ENCODE peak calls at places on chromosomes 6 and 20, in five cellular contexts. L is H1, S is sigmoid colon, J is transverse colon, T is HepG2. D is an unnamed sample.

GRCh38 chr6:43178951-43179830 is 2.8 kb upstream of the CUL9 start:
- DNase-seq in J (no peak), L (no peak), T (no peak), S (no peak), D (no peak)

GRCh38 chr6:140957334-140957733 is 1175.4 kb upstream of the GJE1 start:
- DNase-seq in L (no peak), J (no peak), T (no peak), S (no peak), D (no peak)

GRCh38 chr6:105484238-105485161 is 81.6 kb upstream of the PREP start:
- DNase-seq in L (no peak), J (no peak), S (no peak), T (peak; percentile 41), D (no peak)

GRCh38 chr6:136921936-136922679 is at the start of gene SLC35D3:
- DNase-seq in J (no peak), S (no peak), L (peak; percentile 73), T (no peak), D (no peak)

GRCh38 chr6:158793432-158793831 is 25.7 kb downstream of the EZR start:
- DNase-seq in L (no peak), T (peak; percentile 66), S (no peak), J (peak; percentile 6), D (no peak)

GRCh38 chr6:45430590-45431202 is 53.0 kb upstream of the SUPT3H start:
- DNase-seq in L (no peak), J (no peak), S (no peak), T (no peak), D (no peak)

GRCh38 chr6:150207931-150208570 is 65.2 kb downstream of the PPP1R14C start:
- DNase-seq in T (no peak), S (no peak), J (no peak), L (no peak), D (no peak)

GRCh38 chr6:70413829-70414494 is 654 bp downstream of the FAM135A start:
- DNase-seq in L (no peak), T (no peak), S (no peak), J (no peak), D (no peak)

GRCh38 chr6:100719883-100720682 is 161.0 kb downstream of the ASCC3 start:
- DNase-seq in L (no peak), T (peak; percentile 9), S (no peak), J (no peak), D (no peak)

DNA sequence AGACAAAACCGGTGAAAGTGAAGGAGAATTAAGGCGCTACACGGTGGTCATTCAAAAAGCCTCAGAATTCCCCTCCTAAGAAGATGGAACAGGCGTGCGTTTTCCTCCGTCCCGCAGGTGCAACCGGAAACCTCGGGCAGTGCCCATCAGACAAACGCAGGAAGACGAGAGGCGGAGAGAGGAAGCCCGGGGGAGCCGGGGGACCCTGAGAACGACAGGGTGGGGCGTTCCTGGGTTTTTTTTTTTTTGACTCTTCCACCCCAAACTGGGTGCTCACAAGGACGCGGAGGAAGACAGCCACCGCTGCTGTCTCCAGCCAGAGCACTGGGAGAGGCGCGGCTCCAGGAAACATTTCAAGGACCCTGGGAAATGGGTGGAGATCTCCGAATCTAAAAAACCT is 25.4 kb downstream of the TTLL2 start:
- DNase-seq in S (no peak), T (no peak), L (no peak), J (no peak), D (no peak)
- H3K4me3 ChIP-seq in S (peak overlapping the region; percentile 51), T (no peak overlapping the region), L (peak overlapping the region; percentile 30), J (peak overlapping the region; percentile 21), D (peak overlapping the region; percentile 56)

GRCh38 chr20:41232971-41233926 is 84.3 kb downstream of the ZHX3 start:
- DNase-seq in S (no peak), L (no peak), J (no peak), T (no peak), D (no peak)
- TF ChIP-seq POLR2AphosphoS5 in S (peak; percentile 50), L (no peak), J (peak; percentile 4), T (no peak), D (peak; percentile 75)

DNA sequence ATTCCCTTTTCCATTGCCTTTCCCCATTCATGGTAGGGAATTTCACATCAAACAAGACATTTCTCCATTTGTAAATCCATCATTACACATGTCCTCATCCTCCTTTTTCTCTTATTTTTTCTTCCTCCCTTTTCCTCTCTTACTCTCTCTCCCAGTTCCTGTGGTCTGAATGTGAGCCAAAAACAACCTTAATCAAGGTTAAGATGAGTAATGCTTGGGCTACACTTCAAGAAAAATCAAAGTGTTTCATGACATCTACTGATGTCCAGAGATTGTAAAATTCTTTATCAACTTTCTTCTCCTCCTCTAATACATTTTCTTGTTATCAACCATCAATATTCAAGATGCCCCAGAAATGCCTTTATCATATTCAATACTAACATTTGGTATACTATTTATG is 208.0 kb upstream of the PRND start:
- DNase-seq in T (no peak), L (no peak), J (no peak), S (no peak), D (no peak)
- H3K4me3 ChIP-seq in T (no peak overlapping the region), L (no peak overlapping the region), J (no peak overlapping the region), S (no peak overlapping the region), D (no peak overlapping the region)

GRCh38 chr6:34547921-34548644 is 8.0 kb downstream of the SPDEF start:
- DNase-seq in J (peak; percentile 62), L (no peak), S (no peak), T (no peak), D (no peak)
- TF ChIP-seq POLR2AphosphoS5 in J (no peak), L (no peak), S (no peak), T (no peak), D (no peak)

DNA sequence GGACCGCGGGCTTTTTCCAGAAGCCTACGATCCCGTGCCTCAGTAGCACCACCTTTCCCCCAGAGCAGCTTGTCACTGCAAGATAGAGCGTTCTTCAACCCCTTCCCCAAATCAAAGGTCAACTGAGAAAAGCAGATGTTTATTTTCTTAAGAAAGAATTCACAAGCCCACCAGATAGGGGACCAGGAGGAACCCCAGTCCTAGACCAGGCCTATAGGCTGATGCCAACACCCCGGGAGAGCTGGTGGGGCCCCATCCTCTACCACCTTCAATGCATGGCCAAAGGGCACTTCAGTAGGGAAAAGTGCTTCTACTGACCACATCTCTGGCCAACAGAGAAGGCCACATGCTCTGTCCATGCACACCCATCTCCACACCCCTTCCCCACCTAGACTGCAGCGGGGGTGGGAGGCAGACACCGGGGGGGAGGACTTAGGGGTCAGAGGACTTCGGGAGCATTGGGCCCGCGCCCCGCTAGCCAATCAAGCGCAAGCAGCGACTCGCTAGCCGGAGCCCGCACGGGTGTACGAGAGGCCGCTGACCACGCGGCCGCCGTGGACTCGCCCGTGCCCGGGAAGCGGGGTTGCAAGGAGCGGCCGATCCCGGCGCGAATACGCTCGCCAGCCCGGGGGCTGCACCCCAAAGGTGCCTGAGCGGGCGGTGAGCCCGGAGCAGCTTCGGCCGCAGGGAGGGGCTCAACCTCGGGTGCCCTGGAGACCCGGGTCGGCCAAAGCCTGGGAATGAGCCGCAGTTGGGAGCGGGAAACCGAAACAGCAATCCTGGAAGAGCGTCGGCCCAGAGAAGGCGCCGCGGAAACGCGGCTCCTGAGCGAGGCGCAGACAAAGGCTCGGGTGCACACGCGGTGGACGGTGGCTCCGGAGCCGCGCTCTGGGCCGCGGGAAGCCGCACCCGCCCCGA is 2.8 kb downstream of the PDE10A start:
- DNase-seq in S (no peak), J (no peak), T (no peak), L (peak; percentile 76), D (no peak)
- H3K4me3 ChIP-seq in S (peak overlapping the region; percentile 63), J (peak overlapping the region; percentile 38), T (no peak overlapping the region), L (peak overlapping the region; percentile 44), D (peak overlapping the region; percentile 62)

GRCh38 chr6:67496191-67496590 is 1138.9 kb upstream of the ADGRB3 start:
- DNase-seq in S (no peak), T (no peak), J (no peak), L (no peak), D (no peak)
- TF ChIP-seq POLR2AphosphoS5 in S (no peak), T (no peak), J (no peak), L (no peak), D (no peak)

DNA sequence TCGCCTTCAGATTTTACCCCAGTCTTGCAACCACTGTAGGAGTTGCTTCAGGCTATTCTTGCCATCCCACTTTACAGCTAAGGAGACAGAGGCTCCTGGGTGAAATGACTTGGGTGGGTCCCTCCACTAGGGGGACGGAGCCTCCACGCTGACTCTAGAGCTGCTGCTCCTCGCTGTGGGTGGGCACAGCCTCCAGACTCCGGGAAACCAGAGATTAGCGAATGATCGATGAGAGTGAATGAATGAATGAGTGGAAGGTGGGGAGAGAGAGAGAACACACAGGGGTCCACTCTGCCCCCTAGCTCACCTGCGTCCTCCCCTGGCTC is 10.4 kb downstream of the ZBP1 start:
- DNase-seq in S (no peak), T (no peak), L (no peak), J (no peak), D (no peak)
- H3K4me3 ChIP-seq in S (no peak overlapping the region), T (no peak overlapping the region), L (no peak overlapping the region), J (no peak overlapping the region), D (no peak overlapping the region)

D was measured in vagina.